ENCODE peak calls at places on chromosome 12, in six cellular contexts. W is SK-N-SH, P is K562, X is H1, U is sigmoid colon, A is A549. E is an unnamed sample.

GRCh38 chr12:100375023-100375737 is 18.3 kb downstream of the SLC17A8 start:
- DNase-seq in U (peak; percentile 89), A (no peak), W (no peak), X (no peak), P (no peak), E (peak; percentile 80)

GRCh38 chr12:15049456-15050153 is 76.8 kb downstream of the PDE6H start:
- DNase-seq in A (no peak), P (no peak), W (no peak), X (no peak), U (no peak), E (no peak)

GRCh38 chr12:75704208-75704607 is 192.8 kb upstream of the KRR1 start:
- DNase-seq in X (no peak), A (no peak), W (no peak), P (no peak), U (no peak), E (no peak)

GRCh38 chr12:88026196-88026595 is 3.0 kb downstream of the C12orf50 start:
- DNase-seq in P (no peak), X (no peak), U (no peak), A (no peak), W (no peak), E (no peak)

GRCh38 chr12:100199347-100200136 is 1.1 kb upstream of the ACTR6 start:
- DNase-seq in P (peak; percentile 81), X (peak; percentile 87), U (peak; percentile 83), W (peak; percentile 83), A (peak; percentile 69), E (peak; percentile 72)

GRCh38 chr12:587132-587531 is 76.1 kb downstream of the NINJ2 start:
- DNase-seq in W (no peak), U (peak; percentile 40), A (no peak), X (no peak), P (no peak), E (peak; percentile 2)

GRCh38 chr12:108594-108993 is 42.0 kb downstream of the IQSEC3 start:
- DNase-seq in W (peak; percentile 77), U (peak; percentile 68), P (no peak), X (no peak), A (no peak), E (no peak)

GRCh38 chr12:113719911-113720591 is 246.1 kb downstream of the RBM19 start:
- DNase-seq in W (no peak), U (no peak), A (no peak), X (no peak), P (no peak), E (no peak)

GRCh38 chr12:116547955-116548471 is 11.2 kb upstream of the MAP1LC3B2 start:
- DNase-seq in A (no peak), W (no peak), P (no peak), X (no peak), U (no peak), E (no peak)

GRCh38 chr12:104575442-104575841 is 118.7 kb downstream of the CHST11 start:
- DNase-seq in A (no peak), U (no peak), W (no peak), P (no peak), X (no peak), E (no peak)

GRCh38 chr12:3583656-3584334 is 92.8 kb downstream of the PRMT8 start:
- DNase-seq in P (no peak), X (no peak), U (no peak), A (no peak), W (no peak), E (no peak)

GRCh38 chr12:53065975-53066593 is 13.1 kb downstream of the SPRYD3 start:
- DNase-seq in P (peak; percentile 82), X (peak; percentile 93), A (peak; percentile 96), W (peak; percentile 92), U (peak; percentile 95), E (peak; percentile 92)

GRCh38 chr12:100268835-100269564 is 2.0 kb downstream of the SCYL2 start:
- DNase-seq in X (no peak), A (no peak), W (no peak), P (no peak), U (no peak), E (no peak)

GRCh38 chr12:56084958-56085543 is 5.1 kb downstream of the ERBB3 start:
- DNase-seq in U (no peak), P (peak; percentile 63), X (peak; percentile 75), W (no peak), A (peak; percentile 62), E (no peak)

DNA sequence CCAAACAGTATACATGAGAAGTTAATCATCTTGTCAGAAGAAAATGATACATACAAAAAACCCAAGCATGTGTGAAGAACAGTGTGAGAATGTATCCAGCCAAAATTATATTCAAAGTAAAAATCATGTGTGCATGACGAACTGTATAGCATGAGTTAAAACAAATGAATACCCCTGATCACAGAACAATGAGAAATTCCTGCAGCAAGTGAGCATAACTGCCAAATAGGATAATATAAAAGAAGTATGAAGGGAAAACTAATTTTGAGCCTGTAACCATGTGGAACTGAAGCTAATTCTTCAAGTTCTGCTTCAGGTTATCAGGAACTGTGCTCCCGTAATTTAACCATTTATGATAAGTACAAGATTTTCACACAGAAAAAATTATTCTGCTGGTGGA is 56.5 kb upstream of the AMN1 start:
- DNase-seq in A (no peak), U (no peak), P (no peak), W (no peak), X (no peak), E (no peak)
- TF ChIP-seq EP300 in A (no peak), U (no peak), P (no peak), W (no peak), X (no peak), E (no peak)

DNA sequence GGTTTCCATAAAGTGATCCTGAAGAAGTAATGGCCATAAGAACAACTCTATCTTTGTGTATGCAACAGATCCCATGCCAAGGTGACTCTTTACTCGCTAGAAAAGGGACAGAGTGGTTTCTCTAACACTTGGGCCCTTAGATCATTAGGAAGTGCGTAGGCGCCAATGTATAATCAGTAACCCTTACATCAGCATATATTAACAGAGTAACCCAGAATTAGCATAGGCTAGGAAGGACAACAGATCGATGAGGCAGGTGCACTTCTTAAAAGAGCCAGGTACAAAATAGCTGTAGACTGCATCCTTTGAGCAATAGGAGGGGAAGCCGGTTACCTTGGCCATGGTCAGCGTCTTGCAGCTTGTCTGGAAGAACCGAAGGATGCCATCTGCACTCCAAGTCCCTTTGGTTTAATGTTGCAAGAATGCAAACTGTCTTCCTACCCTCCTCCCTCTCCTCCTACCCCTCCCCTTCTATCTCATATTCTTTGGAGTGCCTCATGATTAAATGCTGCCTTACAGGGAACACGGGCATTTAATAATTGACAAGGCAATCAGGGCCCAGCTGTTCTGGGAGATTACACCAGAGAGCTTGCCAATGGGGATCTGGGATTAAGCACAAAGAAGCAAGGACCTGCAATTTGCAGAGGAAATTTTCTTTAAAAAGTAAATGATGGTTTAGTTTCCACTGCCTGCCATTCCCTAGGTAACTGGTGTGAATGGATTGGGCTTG is 8.0 kb downstream of the GSG1 start:
- DNase-seq in A (no peak), W (no peak), X (no peak), U (no peak), P (no peak), E (no peak)
- H3K27ac ChIP-seq in A (peak overlapping the region; percentile 34), W (no peak overlapping the region), X (no peak overlapping the region), U (no peak overlapping the region), P (no peak overlapping the region), E (no peak overlapping the region)

GRCh38 chr12:89345376-89345775 is 6.9 kb downstream of the DUSP6 start:
- DNase-seq in U (no peak), W (no peak), P (no peak), X (no peak), A (no peak), E (no peak)
- H3K4me3 ChIP-seq in U (no peak overlapping the region), W (no peak overlapping the region), P (no peak overlapping the region), X (peak overlapping the region; percentile 3), A (no peak overlapping the region), E (no peak overlapping the region)

GRCh38 chr12:68481181-68481941 is 129.3 kb upstream of the RAP1B start:
- DNase-seq in P (no peak), W (no peak), X (no peak), U (no peak), A (no peak), E (no peak)
- TF ChIP-seq EP300 in P (no peak), W (no peak), X (no peak), U (no peak), A (no peak), E (no peak)

GRCh38 chr12:127396720-127397119 is 870.2 kb upstream of the TMEM132C start:
- DNase-seq in P (no peak), U (no peak), W (no peak), A (no peak), X (no peak), E (no peak)

GRCh38 chr12:127393896-127394295 is 873.1 kb upstream of the TMEM132C start:
- DNase-seq in P (no peak), A (no peak), X (no peak), W (no peak), U (no peak), E (no peak)

GRCh38 chr12:127389923-127390322 is 877.0 kb upstream of the TMEM132C start:
- DNase-seq in P (no peak), U (no peak), W (no peak), X (peak; percentile 66), A (no peak), E (no peak)

GRCh38 chr12:127388985-127389384 is 878.0 kb upstream of the TMEM132C start:
- DNase-seq in A (no peak), U (no peak), W (no peak), X (no peak), P (no peak), E (no peak)

DNA sequence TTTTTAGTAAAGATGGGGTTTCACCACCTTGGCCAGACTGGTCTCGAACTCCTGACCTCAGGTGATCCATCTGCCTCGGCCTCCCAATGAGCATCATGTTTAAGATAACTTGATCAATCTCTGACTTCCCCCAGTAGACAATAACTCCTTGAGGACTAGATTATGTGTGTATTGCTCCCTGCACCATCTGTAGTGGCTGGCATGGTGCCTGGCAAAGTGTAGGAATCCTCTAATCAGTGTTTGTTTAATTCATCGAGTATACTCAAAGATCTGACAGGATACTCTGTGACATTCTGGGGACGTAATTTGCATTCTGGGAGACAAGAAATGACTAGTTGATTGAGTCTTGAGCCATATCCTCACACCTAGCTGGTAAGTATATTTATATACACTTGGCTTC is 873.5 kb upstream of the TMEM132C start:
- DNase-seq in W (no peak), A (no peak), U (no peak), P (no peak), X (no peak), E (no peak)
- H3K27ac ChIP-seq in W (no peak overlapping the region), A (no peak overlapping the region), U (no peak overlapping the region), P (no peak overlapping the region), X (no peak overlapping the region), E (no peak overlapping the region)

DNA sequence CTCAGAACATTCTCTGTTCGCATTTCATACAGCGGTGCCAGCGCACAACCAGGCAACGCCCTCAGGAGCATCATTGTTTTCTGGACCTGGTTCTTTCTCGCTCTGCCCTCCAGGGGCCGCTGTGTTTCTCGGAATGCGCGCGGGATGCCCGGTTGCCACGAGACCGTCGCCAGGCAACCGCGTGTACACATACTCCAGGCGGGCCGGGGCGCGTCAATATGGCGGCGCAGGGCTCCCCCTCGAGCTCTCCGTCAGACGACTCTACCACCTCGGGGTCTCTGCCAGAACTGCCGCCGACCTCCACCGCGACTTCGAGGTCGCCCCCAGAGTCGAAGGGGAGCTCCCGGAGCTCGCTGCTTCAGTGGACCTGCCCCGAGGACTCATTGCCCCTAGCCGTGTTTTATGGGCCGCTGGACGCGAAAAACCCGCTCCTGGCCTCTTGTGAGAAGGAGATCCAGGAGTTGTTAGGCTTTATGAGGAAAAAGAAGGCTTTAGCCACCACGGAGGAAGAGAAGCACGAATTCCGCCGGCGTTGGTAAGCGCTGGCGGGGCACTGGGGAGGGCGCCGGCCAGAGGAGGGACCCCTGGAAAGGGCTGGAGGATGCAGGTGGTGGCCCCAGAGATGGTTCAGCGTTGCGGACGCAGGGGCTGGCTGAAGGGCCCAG is at the start of gene CFAP54:
- DNase-seq in U (peak; percentile 97), P (peak; percentile 94), A (peak; percentile 86), W (peak; percentile 93), X (peak; percentile 94), E (peak; percentile 94)
- H3K4me3 ChIP-seq in U (peak within 1 kb of the TSS; percentile 64), P (peak within 1 kb of the TSS; percentile 61), A (peak within 1 kb of the TSS; percentile 89), W (peak within 1 kb of the TSS; percentile 79), X (peak within 1 kb of the TSS; percentile 89), E (peak within 1 kb of the TSS; percentile 54)

E was measured in ovary.